ENCODE peak calls at places on chromosomes 12 and 14, in eight cellular contexts. V is effector memory CD8-positive, alpha-beta T cell; P is activated naive CD4-positive, alpha-beta T cell; H is ureter; L is SK-N-SH; E is neuronal stem cell; I is activated CD4-positive, alpha-beta T cell treated with anti-CD3 and anti-CD28 coated beads for 36 hours; M is HuH-7.5. Q is an unnamed sample.

GRCh38 chr14:58876613-58877012 is 238.9 kb downstream of the DACT1 start:
- DNase-seq in V (no peak), P (no peak), H (no peak), L (no peak), E (no peak), I (no peak), M (no peak), Q (no peak)

GRCh38 chr14:72839753-72840390 is 54.0 kb downstream of the DPF3 start:
- DNase-seq in V (no peak), P (no peak), H (no peak), L (no peak), E (no peak), I (no peak), M (no peak), Q (no peak)

GRCh38 chr12:109482894-109483293 is 5.5 kb downstream of the UBE3B start:
- DNase-seq in V (no peak), P (no peak), H (no peak), L (no peak), E (no peak), I (no peak), M (no peak), Q (no peak)

GRCh38 chr14:76780875-76781647 is 19.8 kb downstream of the VASH1 start:
- DNase-seq in V (no peak), P (no peak), H (no peak), L (peak; percentile 63), E (no peak), I (no peak), M (no peak), Q (no peak)

GRCh38 chr12:100830003-100830795 is 35.6 kb downstream of the ANO4 start:
- DNase-seq in V (no peak), P (no peak), H (no peak), L (no peak), E (no peak), I (no peak), M (no peak), Q (no peak)

GRCh38 chr14:53103941-53104340 is 49.2 kb downstream of the DDHD1 start:
- DNase-seq in V (no peak), P (no peak), H (no peak), L (no peak), E (no peak), I (no peak), M (no peak), Q (no peak)

GRCh38 chr14:54669759-54670630 is 103.1 kb downstream of the SAMD4A start:
- DNase-seq in V (peak; percentile 50), P (no peak), H (no peak), L (no peak), E (no peak), I (peak; percentile 38), M (no peak), Q (no peak)

GRCh38 chr14:92439551-92440344 is 73.8 kb upstream of the RIN3 start:
- DNase-seq in V (no peak), P (no peak), H (no peak), L (no peak), E (no peak), I (no peak), M (no peak), Q (no peak)

GRCh38 chr12:124837958-124838803 is 25.5 kb downstream of the SCARB1 start:
- DNase-seq in V (no peak), P (no peak), H (peak; percentile 85), L (peak; percentile 96), E (no peak), I (no peak), M (peak; percentile 71), Q (peak; percentile 98)

GRCh38 chr12:68785358-68785757 is 22.6 kb upstream of the MDM2 start:
- DNase-seq in V (no peak), P (no peak), H (no peak), L (no peak), E (no peak), I (no peak), M (no peak), Q (no peak)

GRCh38 chr14:99481745-99482099 is 513 bp downstream of the CCNK start:
- DNase-seq in V (no peak), P (no peak), H (no peak), L (no peak), E (no peak), I (peak; percentile 29), M (no peak), Q (no peak)

GRCh38 chr12:104307655-104308000 is 4.1 kb downstream of the EID3 start:
- DNase-seq in V (no peak), P (no peak), H (no peak), L (no peak), E (no peak), I (no peak), M (no peak), Q (no peak)

GRCh38 chr14:69048456-69048855 is 69.4 kb upstream of the ACTN1 start:
- DNase-seq in V (no peak), P (no peak), H (no peak), L (no peak), E (no peak), I (peak; percentile 51), M (no peak), Q (no peak)

GRCh38 chr12:31029916-31030562 is 43.6 kb upstream of the DDX11 start:
- DNase-seq in V (no peak), P (no peak), H (peak; percentile 19), L (no peak), E (no peak), I (no peak), M (no peak), Q (no peak)

GRCh38 chr14:81301813-81302212 is 81.1 kb upstream of the GTF2A1 start:
- DNase-seq in V (no peak), P (no peak), H (no peak), L (no peak), E (no peak), I (no peak), M (no peak), Q (no peak)

GRCh38 chr14:69489495-69489894 is 5.0 kb downstream of the PLEKHD1 start:
- DNase-seq in V (no peak), P (no peak), H (no peak), L (no peak), E (no peak), I (no peak), M (no peak), Q (no peak)

GRCh38 chr14:21023817-21024667 is 819 bp downstream of the NDRG2 start:
- DNase-seq in V (no peak), P (no peak), H (no peak), L (no peak), E (no peak), I (peak; percentile 27), M (peak; percentile 43), Q (peak; percentile 59)

GRCh38 chr14:54174437-54174836 is 217.8 kb upstream of the BMP4 start:
- DNase-seq in V (no peak), P (no peak), H (no peak), L (no peak), E (no peak), I (no peak), M (no peak), Q (no peak)

GRCh38 chr14:74861734-74862090 is 14.2 kb downstream of the PROX2 start:
- DNase-seq in V (no peak), P (no peak), H (no peak), L (no peak), E (no peak), I (no peak), M (no peak), Q (no peak)

GRCh38 chr14:35336171-35337073 is 44.2 kb downstream of the PSMA6 start:
- DNase-seq in V (no peak), P (no peak), H (peak; percentile 91), L (peak; percentile 42), E (no peak), I (no peak), M (peak; percentile 74), Q (peak; percentile 99)

GRCh38 chr12:57096748-57097553 is 8.0 kb downstream of the NAB2 start:
- DNase-seq in V (no peak), P (no peak), H (no peak), L (peak; percentile 34), E (no peak), I (no peak), M (no peak), Q (no peak)

GRCh38 chr12:53484686-53485567 is 14.3 kb downstream of the MAP3K12 start:
- DNase-seq in V (no peak), P (no peak), H (no peak), L (no peak), E (no peak), I (no peak), M (no peak), Q (no peak)

GRCh38 chr12:119423285-119423684 is 88.8 kb downstream of the CCDC60 start:
- DNase-seq in V (no peak), P (no peak), H (no peak), L (peak; percentile 30), E (no peak), I (peak; percentile 12), M (no peak), Q (no peak)

GRCh38 chr14:89125216-89125615 is 291.8 kb downstream of the FOXN3 start:
- DNase-seq in V (no peak), P (no peak), H (no peak), L (no peak), E (no peak), I (no peak), M (no peak), Q (no peak)

GRCh38 chr12:43338848-43339526 is 213.0 kb downstream of the ADAMTS20 start:
- DNase-seq in V (no peak), P (no peak), H (no peak), L (peak; percentile 31), E (peak; percentile 49), I (no peak), M (no peak), Q (peak; percentile 2)

GRCh38 chr12:45220961-45221360 is 5.1 kb downstream of the ANO6 start:
- DNase-seq in V (no peak), P (no peak), H (no peak), L (no peak), E (no peak), I (no peak), M (no peak), Q (no peak)

GRCh38 chr12:43206396-43206795 is 345.6 kb downstream of the ADAMTS20 start:
- DNase-seq in V (no peak), P (no peak), H (no peak), L (no peak), E (no peak), I (no peak), M (no peak), Q (no peak)